ENCODE peak calls at places on chromosomes 5 and 9, in five cellular contexts. R is effector memory CD8-positive, alpha-beta T cell; A is stimulated activated CD4-positive, alpha-beta T cell treated with anti-CD3 and anti-CD28 coated beads, TNF-alpha, amount 100 ng/mL, for 24 hours; T is cardiac muscle cell; E is GM06990. V is an unnamed sample.

GRCh38 chr9:126569036-126569435 is 44.7 kb upstream of the LMX1B start:
- DNase-seq in T (peak), E (no peak), A (no peak), R (no peak), V (no peak)

GRCh38 chr5:38845555-38846378 is at the start of gene OSMR:
- DNase-seq in R (no peak), A (peak), E (no peak), T (peak), V (no peak)

GRCh38 chr9:133683494-133684460 is 47.6 kb downstream of the DBH start:
- DNase-seq in T (peak), R (peak), E (no peak), A (peak), V (peak)

GRCh38 chr9:117678882-117679281 is 25.3 kb upstream of the TLR4 start:
- DNase-seq in A (no peak), R (no peak), E (no peak), T (no peak), V (no peak)

GRCh38 chr9:95181226-95181818 is 136.2 kb downstream of the FANCC start:
- DNase-seq in T (peak), E (no peak), A (no peak), R (no peak), V (no peak)

GRCh38 chr9:136695955-136696354 is 8.7 kb upstream of the AGPAT2 start:
- DNase-seq in T (no peak), A (no peak), R (peak), E (no peak), V (no peak)

GRCh38 chr5:150485770-150486401 is 22.0 kb upstream of the NDST1 start:
- DNase-seq in A (peak), E (peak), T (peak), R (peak), V (peak)

GRCh38 chr5:156865427-156865826 is 15.3 kb downstream of the PPP1R2B start:
- DNase-seq in E (no peak), A (no peak), T (no peak), R (no peak), V (no peak)

GRCh38 chr9:103757062-103757461 is 337.0 kb upstream of the SMC2 start:
- DNase-seq in T (no peak), A (no peak), E (no peak), R (no peak), V (no peak)

GRCh38 chr5:122940890-122941289 is 95.5 kb downstream of the SNX24 start:
- DNase-seq in R (no peak), A (no peak), T (no peak), E (no peak), V (no peak)

GRCh38 chr9:132144708-132145365 is 17.0 kb upstream of the NTNG2 start:
- DNase-seq in E (no peak), A (no peak), R (no peak), T (peak), V (no peak)

GRCh38 chr5:79183617-79184016 is 52.3 kb upstream of the JMY start:
- DNase-seq in T (no peak), A (no peak), R (no peak), E (no peak), V (no peak)

GRCh38 chr5:147410496-147411395 is 99.1 kb downstream of the DPYSL3 start:
- DNase-seq in T (peak), E (no peak), A (no peak), R (no peak), V (peak)